ENCODE peak calls at places on chromosomes 2 and 18, in five cellular contexts. O is adrenal gland, E is heart left ventricle, T is cardiac fibroblast, U is lower lobe of right lung. P is an unnamed sample.

GRCh38 chr2:217902281-217903141 is 100.3 kb downstream of the TNS1 start:
- DNase-seq in O (peak), T (peak), U (peak), E (peak), P (no peak)

GRCh38 chr2:70202236-70202806 is 11.5 kb upstream of the C2orf42 start:
- DNase-seq in O (no peak), T (no peak), U (no peak), E (no peak), P (no peak)

GRCh38 chr2:59584958-59585357 is 968.5 kb downstream of the BCL11A start:
- DNase-seq in U (no peak), E (no peak), O (no peak), T (no peak), P (peak)

GRCh38 chr2:98936917-98937351 is 909 bp upstream of the CRACDL start:
- DNase-seq in U (no peak), E (no peak), O (no peak), T (no peak), P (no peak)

GRCh38 chr2:241660593-241661213 is 23.2 kb downstream of the ATG4B start:
- DNase-seq in T (no peak), U (no peak), O (no peak), E (no peak), P (no peak)

GRCh38 chr18:13614701-13615288 is 111.6 kb downstream of the FAM210A start:
- DNase-seq in U (no peak), T (no peak), O (no peak), E (no peak), P (peak)

GRCh38 chr2:7377861-7378569 is 460.8 kb downstream of the RNF144A start:
- DNase-seq in O (peak), T (no peak), E (peak), U (no peak), P (no peak)

GRCh38 chr2:48452108-48452507 is 77.8 kb upstream of the STON1 start:
- DNase-seq in T (no peak), E (no peak), O (no peak), U (no peak), P (no peak)

GRCh38 chr18:59416818-59417217 is 57.8 kb upstream of the LMAN1 start:
- DNase-seq in E (no peak), T (peak), U (no peak), O (no peak), P (no peak)

GRCh38 chr2:157418215-157418614 is 25.7 kb downstream of the CYTIP start:
- DNase-seq in T (no peak), O (no peak), E (no peak), U (no peak), P (no peak)

GRCh38 chr2:239190921-239191885 is 209.6 kb downstream of the HDAC4 start:
- DNase-seq in E (no peak), T (no peak), O (peak), U (no peak), P (no peak)

GRCh38 chr2:179855673-179856072 is 5.7 kb downstream of the ZNF385B start:
- DNase-seq in T (no peak), U (no peak), E (no peak), O (no peak), P (no peak)
- H3K4me3 ChIP-seq in T (no peak), U (no peak), E (no peak), O (no peak), P (no peak)

GRCh38 chr2:111999809-112000208 is 55.3 kb upstream of the TMEM87B start:
- DNase-seq in T (no peak), U (no peak), E (no peak), O (no peak), P (no peak)
- TF ChIP-seq CTCF in T (no peak), U (no peak), E (no peak), O (no peak), P (no peak)

GRCh38 chr2:11033114-11033513 is 121.4 kb downstream of the KCNF1 start:
- DNase-seq in U (no peak), T (no peak), E (no peak), O (no peak), P (no peak)
- H3K4me3 ChIP-seq in U (no peak), T (no peak), E (no peak), O (no peak), P (no peak)

DNA sequence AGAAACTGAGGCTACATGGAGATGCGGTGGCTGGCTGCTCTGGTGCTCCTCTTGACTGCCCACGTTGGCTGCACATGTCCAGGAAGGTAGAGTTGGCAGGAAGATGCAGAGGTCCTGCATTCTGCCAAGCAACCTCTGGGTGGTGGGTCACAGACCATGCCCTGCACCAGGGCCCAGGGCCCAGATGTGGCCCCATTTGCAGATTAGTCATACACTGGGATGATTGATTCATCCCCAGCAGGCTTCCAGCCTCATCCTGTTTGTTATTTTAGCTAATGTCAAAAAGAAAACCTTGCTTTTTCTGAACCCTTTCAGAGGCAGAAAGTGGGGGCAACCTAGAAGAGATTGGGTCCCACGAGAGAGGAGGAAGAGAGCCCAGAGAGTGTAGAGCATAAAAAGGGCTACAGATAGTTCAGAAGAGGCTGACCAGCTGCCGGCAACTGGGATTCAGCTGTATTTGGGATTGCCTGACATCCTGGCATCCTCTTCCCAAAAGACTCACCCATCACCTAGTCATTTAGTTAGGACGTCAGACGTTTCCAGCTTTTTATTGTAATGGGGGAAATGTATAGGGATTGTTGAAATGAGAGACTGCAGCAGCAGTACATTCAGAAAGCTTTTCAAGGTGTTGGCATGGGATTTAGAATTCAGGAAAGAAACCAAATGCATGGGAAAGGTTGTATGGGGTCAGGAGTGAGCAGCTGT is 101.9 kb downstream of the CTIF start:
- DNase-seq in E (no peak), U (no peak), O (no peak), T (no peak), P (no peak)
- TF ChIP-seq CTCF in E (no peak), U (no peak), O (no peak), T (no peak), P (no peak)

GRCh38 chr2:17757321-17757720 is 3.4 kb downstream of the GEN1 start:
- DNase-seq in U (no peak), E (no peak), T (peak), O (no peak), P (no peak)
- H3K4me3 ChIP-seq in U (no peak), E (no peak), T (no peak), O (no peak), P (peak)

GRCh38 chr2:39466311-39466710 is 29.2 kb upstream of the MAP4K3 start:
- DNase-seq in T (no peak), E (no peak), U (no peak), O (no peak), P (no peak)
- TF ChIP-seq CTCF in T (no peak), E (no peak), U (no peak), O (no peak), P (no peak)

GRCh38 chr2:236309669-236310029 is 45.4 kb upstream of the ASB18 start:
- DNase-seq in O (no peak), U (no peak), T (peak), E (no peak), P (peak)
- H3K4me3 ChIP-seq in O (no peak), U (no peak), T (no peak), E (no peak), P (no peak)

GRCh38 chr2:113050921-113051895 is 1.5 kb downstream of the IL36B start:
- DNase-seq in U (no peak), O (no peak), E (no peak), T (no peak), P (no peak)
- TF ChIP-seq CTCF in U (no peak), O (no peak), E (no peak), T (no peak), P (no peak)

GRCh38 chr18:79374408-79375171 is 21.1 kb upstream of the NFATC1 start:
- DNase-seq in U (no peak), O (no peak), E (peak), T (no peak), P (peak)
- H3K4me3 ChIP-seq in U (no peak), O (no peak), E (no peak), T (no peak), P (no peak)

P was measured in GM12865.